ENCODE peak calls at places on chromosomes 2 and 18, in nine cellular contexts. One of them, this sample, is unnamed.

GRCh38 chr2:43024515-43024962 is 201.9 kb downstream of the ZFP36L2 start:
- DNase-seq in NCI-H1417: peak; percentile 26
- DNase-seq in pancreas: peak; percentile 59
- DNase-seq in activated naive CD4-positive, alpha-beta T cell: peak; percentile 33
- DNase-seq in dorsolateral prefrontal cortex: peak; percentile 47
- DNase-seq in SW 1271: no peak
- DNase-seq in BJ: no peak
- DNase-seq in HL-60: peak; percentile 61
- DNase-seq in 8988T: peak; percentile 79
- DNase-seq in this sample: peak; percentile 66

GRCh38 chr18:13500891-13501887 is 225.2 kb downstream of the FAM210A start:
- DNase-seq in NCI-H1417: no peak
- DNase-seq in pancreas: peak; percentile 82
- DNase-seq in activated naive CD4-positive, alpha-beta T cell: no peak
- DNase-seq in dorsolateral prefrontal cortex: peak; percentile 57
- DNase-seq in SW 1271: no peak
- DNase-seq in BJ: peak; percentile 20
- DNase-seq in HL-60: no peak
- DNase-seq in 8988T: no peak
- DNase-seq in this sample: peak; percentile 85

GRCh38 chr2:106334802-106335201 is 133.4 kb downstream of the RGPD3 start:
- DNase-seq in NCI-H1417: no peak
- DNase-seq in pancreas: no peak
- DNase-seq in activated naive CD4-positive, alpha-beta T cell: no peak
- DNase-seq in dorsolateral prefrontal cortex: no peak
- DNase-seq in SW 1271: no peak
- DNase-seq in BJ: no peak
- DNase-seq in HL-60: no peak
- DNase-seq in 8988T: no peak
- DNase-seq in this sample: no peak

GRCh38 chr2:122955761-122956160 is 1069.3 kb upstream of the CNTNAP5 start:
- DNase-seq in NCI-H1417: no peak
- DNase-seq in pancreas: no peak
- DNase-seq in activated naive CD4-positive, alpha-beta T cell: no peak
- DNase-seq in dorsolateral prefrontal cortex: no peak
- DNase-seq in SW 1271: no peak
- DNase-seq in BJ: no peak
- DNase-seq in HL-60: no peak
- DNase-seq in 8988T: no peak
- DNase-seq in this sample: no peak

GRCh38 chr18:79470547-79470946 is 74.8 kb downstream of the NFATC1 start:
- DNase-seq in NCI-H1417: no peak
- DNase-seq in pancreas: no peak
- DNase-seq in activated naive CD4-positive, alpha-beta T cell: no peak
- DNase-seq in dorsolateral prefrontal cortex: no peak
- DNase-seq in SW 1271: no peak
- DNase-seq in BJ: no peak
- DNase-seq in HL-60: no peak
- DNase-seq in 8988T: no peak
- DNase-seq in this sample: no peak

GRCh38 chr18:42290318-42291307 is 335.6 kb downstream of the PIK3C3 start:
- DNase-seq in NCI-H1417: no peak
- DNase-seq in pancreas: no peak
- DNase-seq in activated naive CD4-positive, alpha-beta T cell: no peak
- DNase-seq in dorsolateral prefrontal cortex: no peak
- DNase-seq in SW 1271: no peak
- DNase-seq in BJ: no peak
- DNase-seq in HL-60: no peak
- DNase-seq in 8988T: no peak
- DNase-seq in this sample: no peak

GRCh38 chr18:44826418-44827259 is 146.0 kb downstream of the SETBP1 start:
- DNase-seq in NCI-H1417: peak; percentile 50
- DNase-seq in pancreas: peak; percentile 70
- DNase-seq in activated naive CD4-positive, alpha-beta T cell: no peak
- DNase-seq in dorsolateral prefrontal cortex: peak; percentile 54
- DNase-seq in SW 1271: no peak
- DNase-seq in BJ: peak; percentile 71
- DNase-seq in HL-60: no peak
- DNase-seq in 8988T: no peak
- DNase-seq in this sample: peak; percentile 55

GRCh38 chr2:143128681-143129580 is at the start of gene ARHGAP15:
- DNase-seq in NCI-H1417: peak; percentile 65
- DNase-seq in pancreas: no peak
- DNase-seq in activated naive CD4-positive, alpha-beta T cell: peak; percentile 55
- DNase-seq in dorsolateral prefrontal cortex: no peak
- DNase-seq in SW 1271: no peak
- DNase-seq in BJ: no peak
- DNase-seq in HL-60: peak; percentile 89
- DNase-seq in 8988T: no peak
- DNase-seq in this sample: no peak

GRCh38 chr2:119782308-119783027 is 22.7 kb downstream of the PTPN4 start:
- DNase-seq in NCI-H1417: no peak
- DNase-seq in pancreas: no peak
- DNase-seq in activated naive CD4-positive, alpha-beta T cell: no peak
- DNase-seq in dorsolateral prefrontal cortex: no peak
- DNase-seq in SW 1271: no peak
- DNase-seq in BJ: no peak
- DNase-seq in HL-60: no peak
- DNase-seq in 8988T: no peak
- DNase-seq in this sample: no peak

GRCh38 chr2:167816897-167817296 is 430.5 kb downstream of the STK39 start:
- DNase-seq in NCI-H1417: no peak
- DNase-seq in pancreas: no peak
- DNase-seq in activated naive CD4-positive, alpha-beta T cell: no peak
- DNase-seq in dorsolateral prefrontal cortex: no peak
- DNase-seq in SW 1271: no peak
- DNase-seq in BJ: no peak
- DNase-seq in HL-60: no peak
- DNase-seq in 8988T: no peak
- DNase-seq in this sample: no peak

GRCh38 chr18:79477711-79478483 is 82.2 kb downstream of the NFATC1 start:
- DNase-seq in NCI-H1417: no peak
- DNase-seq in pancreas: no peak
- DNase-seq in activated naive CD4-positive, alpha-beta T cell: no peak
- DNase-seq in dorsolateral prefrontal cortex: no peak
- DNase-seq in SW 1271: no peak
- DNase-seq in BJ: no peak
- DNase-seq in HL-60: no peak
- DNase-seq in 8988T: no peak
- DNase-seq in this sample: no peak

GRCh38 chr2:151828143-151828889 is at the start of gene ARL5A:
- DNase-seq in NCI-H1417: peak; percentile 81
- DNase-seq in pancreas: peak; percentile 94
- DNase-seq in activated naive CD4-positive, alpha-beta T cell: peak; percentile 92
- DNase-seq in dorsolateral prefrontal cortex: peak; percentile 94
- DNase-seq in SW 1271: peak; percentile 50
- DNase-seq in BJ: peak; percentile 79
- DNase-seq in HL-60: peak; percentile 93
- DNase-seq in 8988T: peak; percentile 71
- DNase-seq in this sample: peak; percentile 96

GRCh38 chr2:218383892-218384519 is 1.9 kb downstream of the SLC11A1 start:
- DNase-seq in NCI-H1417: no peak
- DNase-seq in pancreas: no peak
- DNase-seq in activated naive CD4-positive, alpha-beta T cell: no peak
- DNase-seq in dorsolateral prefrontal cortex: no peak
- DNase-seq in SW 1271: no peak
- DNase-seq in BJ: no peak
- DNase-seq in HL-60: no peak
- DNase-seq in 8988T: no peak
- DNase-seq in this sample: no peak

GRCh38 chr2:182522428-182522896 is 95.6 kb upstream of the PDE1A start:
- DNase-seq in NCI-H1417: peak; percentile 29
- DNase-seq in pancreas: no peak
- DNase-seq in activated naive CD4-positive, alpha-beta T cell: no peak
- DNase-seq in dorsolateral prefrontal cortex: no peak
- DNase-seq in SW 1271: no peak
- DNase-seq in BJ: peak; percentile 41
- DNase-seq in HL-60: no peak
- DNase-seq in 8988T: no peak
- DNase-seq in this sample: no peak

GRCh38 chr18:21330122-21330701 is 88.2 kb downstream of the GREB1L start:
- DNase-seq in NCI-H1417: no peak
- DNase-seq in pancreas: no peak
- DNase-seq in activated naive CD4-positive, alpha-beta T cell: no peak
- DNase-seq in dorsolateral prefrontal cortex: no peak
- DNase-seq in SW 1271: no peak
- DNase-seq in BJ: peak; percentile 53
- DNase-seq in HL-60: no peak
- DNase-seq in 8988T: no peak
- DNase-seq in this sample: peak; percentile 92

GRCh38 chr2:68726608-68727367 is 7.8 kb upstream of the ARHGAP25 start:
- DNase-seq in NCI-H1417: no peak
- DNase-seq in pancreas: no peak
- DNase-seq in activated naive CD4-positive, alpha-beta T cell: peak; percentile 48
- DNase-seq in dorsolateral prefrontal cortex: no peak
- DNase-seq in SW 1271: no peak
- DNase-seq in BJ: no peak
- DNase-seq in HL-60: peak; percentile 90
- DNase-seq in 8988T: no peak
- DNase-seq in this sample: no peak

GRCh38 chr2:207953354-207953753 is 72.0 kb downstream of the PLEKHM3 start:
- DNase-seq in NCI-H1417: no peak
- DNase-seq in pancreas: no peak
- DNase-seq in activated naive CD4-positive, alpha-beta T cell: no peak
- DNase-seq in dorsolateral prefrontal cortex: no peak
- DNase-seq in SW 1271: no peak
- DNase-seq in BJ: no peak
- DNase-seq in HL-60: no peak
- DNase-seq in 8988T: no peak
- DNase-seq in this sample: no peak

GRCh38 chr2:128714861-128715312 is 396.2 kb upstream of the HS6ST1 start:
- DNase-seq in NCI-H1417: no peak
- DNase-seq in pancreas: no peak
- DNase-seq in activated naive CD4-positive, alpha-beta T cell: no peak
- DNase-seq in dorsolateral prefrontal cortex: no peak
- DNase-seq in SW 1271: no peak
- DNase-seq in BJ: no peak
- DNase-seq in HL-60: peak; percentile 33
- DNase-seq in 8988T: no peak
- DNase-seq in this sample: peak; percentile 30

GRCh38 chr2:223591596-223591995 is 10.6 kb downstream of the SCG2 start:
- DNase-seq in NCI-H1417: no peak
- DNase-seq in pancreas: no peak
- DNase-seq in activated naive CD4-positive, alpha-beta T cell: no peak
- DNase-seq in dorsolateral prefrontal cortex: no peak
- DNase-seq in SW 1271: no peak
- DNase-seq in BJ: no peak
- DNase-seq in HL-60: no peak
- DNase-seq in 8988T: no peak
- DNase-seq in this sample: no peak

GRCh38 chr2:36677995-36678605 is 18.4 kb upstream of the VIT start:
- DNase-seq in NCI-H1417: no peak
- DNase-seq in pancreas: no peak
- DNase-seq in activated naive CD4-positive, alpha-beta T cell: no peak
- DNase-seq in dorsolateral prefrontal cortex: no peak
- DNase-seq in SW 1271: no peak
- DNase-seq in BJ: no peak
- DNase-seq in HL-60: peak; percentile 45
- DNase-seq in 8988T: no peak
- DNase-seq in this sample: no peak

GRCh38 chr2:46252891-46253659 is 44.1 kb upstream of the EPAS1 start:
- DNase-seq in NCI-H1417: peak; percentile 45
- DNase-seq in pancreas: no peak
- DNase-seq in activated naive CD4-positive, alpha-beta T cell: no peak
- DNase-seq in dorsolateral prefrontal cortex: no peak
- DNase-seq in SW 1271: no peak
- DNase-seq in BJ: no peak
- DNase-seq in HL-60: no peak
- DNase-seq in 8988T: no peak
- DNase-seq in this sample: peak; percentile 85

GRCh38 chr2:112483821-112484220 is 1.9 kb downstream of the TTL start:
- DNase-seq in NCI-H1417: no peak
- DNase-seq in pancreas: no peak
- DNase-seq in activated naive CD4-positive, alpha-beta T cell: no peak
- DNase-seq in dorsolateral prefrontal cortex: no peak
- DNase-seq in SW 1271: no peak
- DNase-seq in BJ: no peak
- DNase-seq in HL-60: no peak
- DNase-seq in 8988T: no peak
- DNase-seq in this sample: no peak

This sample was measured in left lobe of liver.